ENCODE peak calls at places on chromosomes 12 and 14, in seven cellular contexts. B is IMR-90; S is GM12878; N is mammary epithelial cell; Q is GM23338; J is CD4-positive, alpha-beta T cell; R is stomach. K is an unnamed sample.

GRCh38 chr14:67559639-67560038 is 26.5 kb downstream of the PLEKHH1 start:
- DNase-seq in S (no peak), R (no peak), J (no peak), Q (no peak), N (no peak), B (no peak), K (no peak)

GRCh38 chr12:121992059-121992879 is 29.4 kb upstream of the BCL7A start:
- DNase-seq in Q (no peak), J (peak; percentile 41), B (peak; percentile 99), R (no peak), N (peak; percentile 100), S (peak; percentile 96), K (peak; percentile 96)

GRCh38 chr12:81591256-81591655 is 167.9 kb downstream of the PPFIA2 start:
- DNase-seq in S (no peak), B (no peak), N (no peak), J (no peak), Q (no peak), R (no peak), K (no peak)

GRCh38 chr12:80472912-80473500 is 29.0 kb downstream of the PTPRQ start:
- DNase-seq in R (no peak), B (peak; percentile 81), S (peak; percentile 3), Q (peak; percentile 68), N (peak; percentile 62), J (no peak), K (peak; percentile 24)

GRCh38 chr14:29463727-29464370 is 463.8 kb downstream of the PRKD1 start:
- DNase-seq in J (no peak), B (no peak), R (no peak), S (no peak), Q (peak; percentile 20), N (no peak), K (peak; percentile 5)

GRCh38 chr14:68884031-68885030 is 91.5 kb upstream of the ZFP36L1 start:
- DNase-seq in B (peak; percentile 96), S (no peak), N (peak; percentile 82), R (no peak), Q (no peak), J (no peak), K (peak; percentile 62)

GRCh38 chr14:101458536-101459391 is 102.5 kb upstream of the DIO3 start:
- DNase-seq in J (no peak), R (peak; percentile 17), Q (peak; percentile 65), B (no peak), S (no peak), N (no peak), K (no peak)

GRCh38 chr12:109621864-109622485 is 48.4 kb downstream of the MVK start:
- DNase-seq in N (no peak), R (no peak), Q (peak; percentile 36), J (no peak), S (no peak), B (no peak), K (no peak)

GRCh38 chr14:36835145-36835544 is 173.5 kb downstream of the PAX9 start:
- DNase-seq in N (no peak), S (no peak), Q (no peak), J (no peak), B (no peak), R (no peak), K (no peak)

GRCh38 chr14:50910495-50911420 is 33.5 kb downstream of the PYGL start:
- DNase-seq in Q (peak; percentile 51), J (no peak), S (no peak), N (no peak), R (no peak), B (no peak), K (peak; percentile 10)

GRCh38 chr12:66272650-66273049 is 29.6 kb upstream of the HELB start:
- DNase-seq in B (no peak), J (no peak), R (no peak), Q (peak; percentile 69), S (no peak), N (no peak), K (no peak)

GRCh38 chr12:21972055-21972454 is 30.8 kb upstream of the ABCC9 start:
- DNase-seq in Q (no peak), S (no peak), J (no peak), B (peak; percentile 34), N (no peak), R (no peak), K (no peak)

GRCh38 chr12:49626169-49626835 is 2.9 kb downstream of the PRPF40B start:
- DNase-seq in Q (no peak), B (peak; percentile 54), R (no peak), S (no peak), J (no peak), N (peak; percentile 53), K (no peak)

GRCh38 chr14:63897706-63898105 is 44.9 kb downstream of the SYNE2 start:
- DNase-seq in B (peak; percentile 70), R (no peak), Q (no peak), J (no peak), S (no peak), N (no peak), K (no peak)

GRCh38 chr12:89516633-89517032 is 8.0 kb downstream of the GALNT4 start:
- DNase-seq in B (no peak), S (no peak), R (no peak), N (no peak), J (no peak), Q (no peak), K (no peak)

GRCh38 chr14:99166506-99166905 is 105.5 kb downstream of the BCL11B start:
- DNase-seq in N (no peak), R (peak; percentile 17), Q (no peak), B (no peak), S (no peak), J (no peak), K (no peak)

GRCh38 chr12:89354630-89354931 is 2.3 kb upstream of the DUSP6 start:
- DNase-seq in R (no peak), S (no peak), B (peak; percentile 35), Q (peak; percentile 44), N (no peak), J (no peak), K (no peak)

GRCh38 chr12:48601013-48601756 is 31.3 kb upstream of the LALBA start:
- DNase-seq in R (no peak), N (peak; percentile 35), J (no peak), Q (peak; percentile 80), S (peak; percentile 45), B (peak; percentile 47), K (no peak)

GRCh38 chr14:58765375-58765774 is 127.6 kb downstream of the DACT1 start:
- DNase-seq in R (no peak), N (no peak), J (no peak), B (no peak), S (no peak), Q (no peak), K (no peak)

GRCh38 chr12:16863742-16864141 is 257.8 kb upstream of the LMO3 start:
- DNase-seq in S (no peak), J (no peak), B (no peak), Q (no peak), N (no peak), R (no peak), K (no peak)
- TF ChIP-seq CTCF in S (no peak), J (no peak), B (no peak), Q (no peak), N (no peak), R (no peak), K (no peak)

GRCh38 chr12:57454566-57455373 is at the start of gene INHBE:
- DNase-seq in S (no peak), R (no peak), J (no peak), Q (peak; percentile 97), N (no peak), B (peak; percentile 96), K (no peak)

GRCh38 chr12:57452937-57453509 is 2.1 kb upstream of the INHBE start:
- DNase-seq in J (peak; percentile 32), N (peak; percentile 50), S (no peak), Q (peak; percentile 95), R (peak; percentile 82), B (peak; percentile 84), K (peak; percentile 53)

GRCh38 chr12:57455374-57456144 is 452 bp downstream of the INHBE start:
- DNase-seq in Q (no peak), R (no peak), N (no peak), S (no peak), B (no peak), J (no peak), K (no peak)

GRCh38 chr12:57452181-57452936 is 2.7 kb upstream of the INHBE start:
- DNase-seq in Q (peak; percentile 27), S (no peak), N (no peak), R (no peak), J (no peak), B (peak; percentile 97), K (no peak)

GRCh38 chr12:57454213-57454565 is 918 bp upstream of the INHBE start:
- DNase-seq in Q (no peak), R (no peak), J (no peak), N (no peak), B (no peak), S (no peak), K (no peak)
- H3K27ac ChIP-seq in Q (peak overlapping the region; percentile 99), R (no peak overlapping the region), J (no peak overlapping the region), N (no peak overlapping the region), B (peak overlapping the region; percentile 73), S (no peak overlapping the region), K (peak overlapping the region; percentile 97)

GRCh38 chr14:81269100-81269978 is 48.6 kb upstream of the GTF2A1 start:
- DNase-seq in B (peak; percentile 68), S (peak; percentile 26), N (peak; percentile 64), J (no peak), R (no peak), Q (peak; percentile 84), K (peak; percentile 84)

GRCh38 chr14:81269979-81270375 is 49.2 kb upstream of the GTF2A1 start:
- DNase-seq in S (no peak), J (no peak), N (no peak), B (no peak), Q (no peak), R (no peak), K (no peak)

GRCh38 chr14:81264011-81264410 is 43.3 kb upstream of the GTF2A1 start:
- DNase-seq in S (no peak), N (no peak), R (no peak), Q (no peak), J (no peak), B (no peak), K (no peak)

GRCh38 chr14:81265641-81266169 is 44.9 kb upstream of the GTF2A1 start:
- DNase-seq in R (no peak), Q (no peak), S (no peak), J (no peak), B (no peak), N (no peak), K (no peak)

GRCh38 chr14:81268016-81268416 is 47.3 kb upstream of the GTF2A1 start:
- DNase-seq in S (no peak), N (peak; percentile 52), J (no peak), B (peak; percentile 1), Q (peak; percentile 33), R (no peak), K (no peak)
- TF ChIP-seq CTCF in S (no peak), N (no peak), J (no peak), B (no peak), Q (no peak), R (no peak), K (no peak)

DNA sequence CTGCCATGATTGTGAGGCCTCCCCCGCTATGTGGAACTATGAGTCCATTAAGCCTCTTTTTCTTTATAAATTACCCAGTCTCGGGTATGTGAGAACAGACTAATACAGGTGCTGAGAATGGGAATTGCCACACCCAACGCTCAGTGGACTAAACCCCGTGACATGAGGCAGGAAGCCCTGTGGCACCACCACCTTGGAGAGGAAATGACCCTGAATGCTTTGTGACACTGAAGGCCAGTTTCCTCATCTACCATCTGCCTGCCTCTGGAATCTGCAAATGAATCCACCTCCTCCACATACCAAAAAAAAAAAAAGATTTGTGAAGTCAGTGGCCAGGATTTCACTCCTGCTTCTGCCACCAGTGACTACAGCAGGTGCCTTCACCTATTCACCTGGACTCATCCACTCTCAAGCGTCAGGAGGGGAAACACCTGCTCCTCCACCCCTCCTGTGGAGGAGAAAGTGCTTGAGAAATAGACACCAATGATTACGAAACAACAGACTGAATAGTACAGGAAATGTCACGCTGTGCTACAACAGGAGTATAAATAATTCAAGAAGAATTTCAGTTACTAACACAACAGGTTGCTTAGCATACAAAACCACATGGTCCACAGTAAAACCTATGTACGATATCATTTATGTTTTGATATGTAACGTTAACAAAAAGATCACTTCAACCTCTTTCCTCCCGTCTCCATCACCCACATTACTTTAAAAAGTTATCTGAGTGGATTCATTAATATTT is 41.4 kb downstream of the NT5DC3 start:
- DNase-seq in J (no peak), R (no peak), Q (peak; percentile 19), N (peak; percentile 95), B (peak; percentile 68), S (no peak), K (peak; percentile 75)
- H3K27ac ChIP-seq in J (no peak overlapping the region), R (no peak overlapping the region), Q (no peak overlapping the region), N (peak overlapping the region; percentile 96), B (no peak overlapping the region), S (no peak overlapping the region), K (peak overlapping the region; percentile 81)